ENCODE peak calls at places on chromosomes 7 and 10, in four cellular contexts. W is breast epithelium, Y is upper lobe of left lung, L is K562. E is an unnamed sample. For H3K4me1, the result is how much of the 10 kb centered on the place peaks cover.

GRCh38 chr10:24196426-24197039 is 12.4 kb upstream of the KIAA1217 start:
- DNase-seq in W (peak), Y (no peak), L (peak), E (peak)

GRCh38 chr10:95458014-95458413 is 103.2 kb downstream of the SORBS1 start:
- DNase-seq in W (no peak), Y (no peak), L (no peak), E (no peak)

GRCh38 chr10:12097791-12098190 is 29.0 kb downstream of the DHTKD1 start:
- DNase-seq in W (peak), Y (no peak), L (no peak), E (no peak)

GRCh38 chr7:51251292-51251691 is 65.3 kb downstream of the COBL start:
- DNase-seq in W (no peak), Y (no peak), L (no peak), E (no peak)

GRCh38 chr7:45075871-45076796 is 12.6 kb downstream of the NACAD start:
- DNase-seq in W (no peak), Y (peak), L (no peak), E (no peak)

GRCh38 chr7:148620749-148621372 is 30.3 kb downstream of the C7orf33 start:
- DNase-seq in W (no peak), Y (no peak), L (no peak), E (no peak)

GRCh38 chr7:445563-446288 is 73.9 kb downstream of the PDGFA start:
- DNase-seq in W (no peak), Y (peak), L (no peak), E (no peak)

GRCh38 chr10:94194256-94194655 is 168.5 kb downstream of the NOC3L start:
- DNase-seq in W (no peak), Y (no peak), L (no peak), E (no peak)

GRCh38 chr10:98391578-98391991 is 23.4 kb downstream of the PYROXD2 start:
- DNase-seq in W (peak), Y (peak), L (no peak), E (peak)

GRCh38 chr10:118692911-118693310 is 61.9 kb downstream of the CACUL1 start:
- DNase-seq in W (no peak), Y (no peak), L (no peak), E (no peak)

GRCh38 chr7:20444041-20444440 is 113.3 kb downstream of the ITGB8 start:
- DNase-seq in W (no peak), Y (no peak), L (no peak), E (no peak)

GRCh38 chr10:112950714-112951348 is 784 bp downstream of the TCF7L2 start:
- DNase-seq in W (peak), Y (peak), L (peak), E (peak)

GRCh38 chr10:23779287-23779686 is 340.4 kb downstream of the OTUD1 start:
- DNase-seq in W (no peak), Y (no peak), L (no peak), E (no peak)

GRCh38 chr10:111221682-111222470 is 145.0 kb downstream of the ADRA2A start:
- DNase-seq in W (no peak), Y (no peak), L (no peak), E (no peak)

GRCh38 chr7:359776-360361 is 69.9 kb downstream of the FOXL3 start:
- DNase-seq in W (no peak), Y (peak), L (no peak), E (no peak)

GRCh38 chr10:90964781-90965462 is 44.0 kb upstream of the ANKRD1 start:
- DNase-seq in W (no peak), Y (no peak), L (no peak), E (no peak)

GRCh38 chr10:101710064-101710695 is 15.2 kb upstream of the FBXW4 start:
- DNase-seq in W (no peak), Y (peak), L (no peak), E (no peak)

GRCh38 chr10:84097787-84098353 is 41.4 kb upstream of the GHITM start:
- DNase-seq in W (no peak), Y (no peak), L (no peak), E (no peak)

GRCh38 chr10:13016413-13016812 is 14.9 kb upstream of the CCDC3 start:
- DNase-seq in W (no peak), Y (no peak), L (no peak), E (no peak)

GRCh38 chr10:101841826-101842225 is 1.8 kb downstream of the KCNIP2 start:
- DNase-seq in W (no peak), Y (no peak), L (peak), E (no peak)

GRCh38 chr7:14854471-14854870 is 48.1 kb downstream of the DGKB start:
- DNase-seq in W (no peak), Y (no peak), L (no peak), E (no peak)

GRCh38 chr7:22665816-22666375 is 61.1 kb upstream of the IL6 start:
- DNase-seq in W (no peak), Y (no peak), L (no peak), E (no peak)

GRCh38 chr10:99766282-99766681 is 16.2 kb upstream of the ABCC2 start:
- DNase-seq in W (no peak), Y (no peak), L (no peak), E (no peak)

GRCh38 chr10:13672505-13672904 is 85.7 kb downstream of the PRPF18 start:
- DNase-seq in W (no peak), Y (no peak), L (no peak), E (no peak)

GRCh38 chr7:516606-517456 is 2.8 kb downstream of the PDGFA start:
- DNase-seq in W (no peak), Y (peak), L (peak), E (no peak)

GRCh38 chr7:24826662-24827020 is 69.4 kb upstream of the GSDME start:
- DNase-seq in W (no peak), Y (no peak), L (no peak), E (no peak)

GRCh38 chr10:128086003-128086863 is 40.0 kb downstream of the MKI67 start:
- DNase-seq in W (no peak), Y (no peak), L (no peak), E (no peak)

GRCh38 chr10:70815504-70816219 is at the start of gene SGPL1:
- DNase-seq in W (peak), Y (peak), L (peak), E (peak)

GRCh38 chr7:67625257-67625713 is 628.7 kb downstream of the TYW1 start:
- DNase-seq in W (peak), Y (peak), L (peak), E (peak)

GRCh38 chr10:73641272-73642060 is at the start of gene MYOZ1:
- DNase-seq in W (no peak), Y (no peak), L (peak), E (no peak)

GRCh38 chr7:128945668-128946366 is 8.1 kb downstream of the IRF5 start:
- DNase-seq in W (no peak), Y (no peak), L (no peak), E (no peak)

GRCh38 chr10:47183726-47184084 is 116.3 kb upstream of the GDF10 start:
- DNase-seq in W (no peak), Y (no peak), L (no peak), E (no peak)

GRCh38 chr10:60646966-60647796 is 131.1 kb upstream of the CDK1 start:
- DNase-seq in W (no peak), Y (no peak), L (peak), E (peak)

GRCh38 chr7:148481965-148482626 is 108.5 kb upstream of the C7orf33 start:
- DNase-seq in W (no peak), Y (no peak), L (no peak), E (no peak)

GRCh38 chr10:89555688-89556445 is 20.5 kb upstream of the SLC16A12 start:
- DNase-seq in W (no peak), Y (no peak), L (no peak), E (no peak)

GRCh38 chr7:55150709-55151108 is 131.9 kb downstream of the EGFR start:
- DNase-seq in W (no peak), Y (no peak), L (no peak), E (no peak)

GRCh38 chr10:61901829-61902447 is 439 bp downstream of the ARID5B start:
- DNase-seq in W (no peak), Y (peak), L (no peak), E (no peak)

GRCh38 chr7:158568974-158569857 is 18.4 kb downstream of the PTPRN2 start:
- DNase-seq in W (no peak), Y (peak), L (no peak), E (no peak)

GRCh38 chr7:99128076-99128950 is 15.6 kb downstream of the SMURF1 start:
- DNase-seq in W (no peak), Y (no peak), L (peak), E (peak)

GRCh38 chr7:142711196-142711595 is 38.1 kb upstream of the PRSS1 start:
- DNase-seq in W (no peak), Y (no peak), L (no peak), E (no peak)

GRCh38 chr7:142714375-142714774 is 34.9 kb upstream of the PRSS1 start:
- DNase-seq in W (no peak), Y (no peak), L (peak), E (no peak)

GRCh38 chr7:142712617-142712957 is 36.7 kb upstream of the PRSS1 start:
- DNase-seq in W (no peak), Y (no peak), L (no peak), E (no peak)

GRCh38 chr7:142709921-142710320 is 39.4 kb upstream of the PRSS1 start:
- DNase-seq in W (no peak), Y (no peak), L (no peak), E (no peak)

DNA sequence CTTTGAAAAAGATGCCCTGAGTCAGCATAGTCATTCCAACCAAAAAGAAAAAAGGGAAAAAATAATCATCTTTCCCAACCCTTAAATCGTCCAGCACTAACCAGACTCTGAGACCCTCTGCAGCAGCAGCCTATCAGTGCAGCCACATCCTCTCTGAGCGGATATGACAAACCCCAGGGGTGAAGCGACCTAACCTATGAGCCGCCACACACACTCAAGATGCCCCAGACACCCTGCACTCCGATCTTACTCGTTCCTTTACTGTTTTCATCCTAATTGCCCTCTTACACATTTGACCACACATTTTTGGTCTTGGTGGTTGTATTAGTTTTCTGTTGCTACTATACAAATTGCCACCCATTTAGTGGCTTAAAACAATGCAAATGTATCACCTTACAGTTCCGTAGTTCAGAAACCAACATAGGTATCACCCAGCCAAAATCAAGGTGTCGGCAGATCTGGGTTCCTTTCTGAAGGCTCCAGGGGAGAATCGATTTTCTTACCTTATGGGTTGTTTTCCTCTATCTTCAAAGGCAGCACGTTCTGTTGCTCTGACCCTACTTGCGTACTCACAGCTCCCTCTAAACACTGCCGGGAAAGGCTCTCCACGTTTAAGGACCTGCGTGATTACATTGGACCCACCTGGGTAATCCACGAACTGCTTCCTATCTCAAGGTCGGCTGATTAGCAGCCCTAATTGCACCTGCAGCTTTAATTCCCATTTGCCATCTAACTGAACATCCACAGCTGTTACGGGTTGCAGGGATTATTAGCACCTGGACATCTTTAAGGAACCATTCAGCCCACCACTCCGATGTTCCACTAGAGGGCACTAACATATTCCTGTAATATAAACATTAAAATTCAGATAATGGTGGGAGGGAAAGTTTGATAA is 37.3 kb upstream of the PRSS1 start:
- DNase-seq in W (no peak), Y (no peak), L (peak), E (no peak)
- TF ChIP-seq POLR2A in W (no peak), Y (no peak), L (no peak), E (no peak)

GRCh38 chr10:634256-634655 is 55.2 kb downstream of the DIP2C start:
- DNase-seq in W (no peak), Y (no peak), L (no peak), E (no peak)
- TF ChIP-seq POLR2AphosphoS5 in W (no peak), Y (no peak), L (no peak), E (no peak)

GRCh38 chr10:80409121-80409520 is 770 bp downstream of the PRXL2A start:
- DNase-seq in W (no peak), Y (peak), L (no peak), E (no peak)
- H3K4me1 ChIP-seq in W (under half), Y (under half), L (under half), E (under half)

GRCh38 chr10:78512205-78512550 is 478.5 kb downstream of the RPS24 start:
- DNase-seq in W (no peak), Y (no peak), L (no peak), E (no peak)

GRCh38 chr10:78514459-78514858 is 480.8 kb downstream of the RPS24 start:
- DNase-seq in W (no peak), Y (no peak), L (no peak), E (no peak)

GRCh38 chr10:78515037-78515872 is 481.6 kb downstream of the RPS24 start:
- DNase-seq in W (no peak), Y (peak), L (no peak), E (no peak)

GRCh38 chr10:78513330-78513729 is 479.7 kb downstream of the RPS24 start:
- DNase-seq in W (no peak), Y (no peak), L (no peak), E (no peak)

GRCh38 chr10:78513986-78514385 is 480.3 kb downstream of the RPS24 start:
- DNase-seq in W (no peak), Y (no peak), L (no peak), E (no peak)
- TF ChIP-seq POLR2A in W (no peak), Y (no peak), L (no peak), E (no peak)

GRCh38 chr7:38311329-38311937 is 38.0 kb upstream of the TARP start:
- DNase-seq in W (no peak), Y (peak), L (peak), E (no peak)
- TF ChIP-seq POLR2AphosphoS5 in W (no peak), Y (no peak), L (no peak), E (no peak)

DNA sequence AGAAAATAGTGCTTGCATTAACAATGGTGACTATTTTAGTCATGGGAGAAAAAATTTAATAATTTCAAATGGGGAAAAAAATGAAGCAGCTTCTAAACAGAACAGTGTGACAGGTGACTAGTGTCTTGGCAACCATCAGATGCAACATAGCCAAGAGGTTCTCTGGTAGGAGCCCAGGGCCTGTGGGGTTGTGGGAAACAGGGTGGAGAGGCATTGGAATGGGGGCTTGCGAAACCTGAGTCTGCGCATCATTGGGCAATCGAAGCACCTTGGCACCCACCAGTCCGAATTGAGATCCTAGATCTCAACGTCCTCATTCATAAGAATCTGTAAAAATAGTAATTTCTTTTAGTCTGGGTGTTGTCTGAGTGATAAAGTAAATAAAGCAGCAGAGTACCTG is 19.2 kb upstream of the PARD3 start:
- DNase-seq in W (peak), Y (no peak), L (no peak), E (peak)
- H3K4me1 ChIP-seq in W (under half), Y (under half), L (under half), E (under half)

GRCh38 chr10:38094158-38094922 is at the start of gene ZNF37A:
- DNase-seq in W (peak), Y (peak), L (peak), E (peak)
- TF ChIP-seq POLR2A in W (no peak), Y (peak), L (peak), E (peak)

GRCh38 chr10:5684971-5685763 is 529 bp downstream of the TASOR2 start:
- DNase-seq in W (peak), Y (peak), L (peak), E (peak)
- TF ChIP-seq POLR2AphosphoS5 in W (no peak), Y (peak), L (peak), E (peak)